ENCODE peak calls at places on chromosome 18, in seven cellular contexts. U, Y, W, T, E, C and M are unnamed samples.

GRCh38 chr18:79797518-79798345 is at the start of gene KCNG2:
- DNase-seq in E (no peak), W (no peak), Y (no peak), T (peak; percentile 39), U (peak; percentile 87), C (no peak), M (no peak)

GRCh38 chr18:39776766-39777165 is 2178.3 kb upstream of the PIK3C3 start:
- DNase-seq in T (no peak), Y (no peak), C (no peak), E (no peak), U (no peak), W (no peak), M (no peak)

GRCh38 chr18:39994521-39994920 is 1960.5 kb upstream of the PIK3C3 start:
- DNase-seq in Y (no peak), U (no peak), E (no peak), C (no peak), W (no peak), T (no peak), M (no peak)

GRCh38 chr18:31325051-31325450 is 7.1 kb downstream of the DSG1 start:
- DNase-seq in Y (no peak), W (peak; percentile 78), U (no peak), C (no peak), T (no peak), E (no peak), M (no peak)

GRCh38 chr18:66316708-66317107 is 287.2 kb downstream of the CDH19 start:
- DNase-seq in E (no peak), Y (no peak), C (no peak), U (no peak), T (no peak), W (no peak), M (no peak)

GRCh38 chr18:22550861-22551260 is 133.1 kb upstream of the CTAGE1 start:
- DNase-seq in T (no peak), Y (no peak), W (no peak), U (no peak), C (no peak), E (no peak), M (no peak)

GRCh38 chr18:34760444-34760843 is 50.3 kb downstream of the DTNA start:
- DNase-seq in U (no peak), T (peak; percentile 65), Y (no peak), W (no peak), E (no peak), C (no peak), M (no peak)

GRCh38 chr18:79912409-79912991 is 39.0 kb downstream of the SLC66A2 start:
- DNase-seq in Y (no peak), C (peak; percentile 78), T (no peak), U (peak; percentile 82), E (no peak), W (no peak), M (peak; percentile 52)

GRCh38 chr18:9531791-9532410 is 56.6 kb downstream of the RALBP1 start:
- DNase-seq in Y (no peak), E (no peak), T (no peak), U (no peak), W (no peak), C (no peak), M (no peak)

GRCh38 chr18:62187543-62188378 is 706 bp downstream of the RELCH start:
- DNase-seq in Y (peak; percentile 34), T (no peak), U (no peak), C (no peak), E (peak; percentile 10), W (peak; percentile 36), M (peak; percentile 66)

GRCh38 chr18:75090336-75090735 is 118.6 kb downstream of the PTGR3 start:
- DNase-seq in Y (no peak), W (no peak), U (no peak), T (no peak), E (no peak), C (no peak), M (no peak)

GRCh38 chr18:44771957-44772917 is 91.5 kb downstream of the SETBP1 start:
- DNase-seq in W (no peak), U (no peak), C (no peak), T (no peak), Y (no peak), E (no peak), M (peak; percentile 61)

GRCh38 chr18:68991281-68991680 is 193.4 kb downstream of the CCDC102B start:
- DNase-seq in U (no peak), W (no peak), C (no peak), Y (no peak), E (no peak), T (no peak), M (no peak)

GRCh38 chr18:13446024-13446423 is 227.5 kb downstream of the LDLRAD4 start:
- DNase-seq in Y (no peak), E (no peak), T (no peak), W (no peak), C (no peak), U (no peak), M (no peak)

GRCh38 chr18:59208602-59209001 is 11.4 kb upstream of the GRP start:
- DNase-seq in W (no peak), E (no peak), Y (no peak), T (no peak), C (no peak), U (no peak), M (no peak)

GRCh38 chr18:27185025-27185763 is at the start of gene CHST9:
- DNase-seq in C (no peak), W (no peak), U (peak; percentile 73), E (no peak), Y (peak; percentile 68), T (peak; percentile 53), M (peak; percentile 77)

GRCh38 chr18:62728254-62728653 is 12.9 kb downstream of the PHLPP1 start:
- DNase-seq in Y (no peak), E (no peak), U (no peak), C (no peak), T (no peak), W (no peak), M (no peak)

GRCh38 chr18:79211844-79212243 is 142.7 kb downstream of the ATP9B start:
- DNase-seq in T (no peak), E (no peak), C (no peak), Y (no peak), W (no peak), U (no peak), M (no peak)

GRCh38 chr18:58091099-58091611 is 47.1 kb downstream of the NEDD4L start:
- DNase-seq in E (no peak), T (no peak), Y (peak; percentile 71), W (no peak), C (no peak), U (no peak), M (no peak)

GRCh38 chr18:58161659-58162058 is 117.6 kb downstream of the NEDD4L start:
- DNase-seq in T (no peak), E (peak; percentile 50), Y (peak; percentile 39), C (no peak), W (no peak), U (no peak), M (no peak)

GRCh38 chr18:50632895-50633515 is 73.1 kb downstream of the MAPK4 start:
- DNase-seq in W (no peak), E (no peak), Y (no peak), T (no peak), U (no peak), C (no peak), M (no peak)

GRCh38 chr18:50630895-50631294 is 71.0 kb downstream of the MAPK4 start:
- DNase-seq in U (no peak), C (no peak), Y (no peak), T (no peak), W (no peak), E (no peak), M (no peak)

GRCh38 chr18:50629148-50629631 is 69.3 kb downstream of the MAPK4 start:
- DNase-seq in U (no peak), W (no peak), T (no peak), E (no peak), Y (no peak), C (no peak), M (no peak)

GRCh38 chr18:50633992-50634391 is 74.1 kb downstream of the MAPK4 start:
- DNase-seq in W (no peak), C (no peak), Y (no peak), E (no peak), T (no peak), U (no peak), M (no peak)

GRCh38 chr18:50631831-50632285 is 72.0 kb downstream of the MAPK4 start:
- DNase-seq in U (no peak), Y (no peak), E (no peak), W (no peak), T (no peak), C (no peak), M (no peak)
- TF ChIP-seq POLR2A in U (no peak), Y (no peak), E (no peak), W (no peak), T (no peak), C (no peak), M (no peak)

GRCh38 chr18:55455938-55456337 is 132.1 kb downstream of the TCF4 start:
- DNase-seq in T (no peak), U (no peak), W (no peak), Y (no peak), C (no peak), E (no peak), M (no peak)
- H3K36me3 ChIP-seq in T (peaks cover 13% of the 10 kb centered on the region), U (no peaks in the 10 kb centered on the region), W (peaks cover 4% of the 10 kb centered on the region), Y (no peaks in the 10 kb centered on the region), C (peaks cover 8% of the 10 kb centered on the region), E (peaks cover 3% of the 10 kb centered on the region), M (no peaks in the 10 kb centered on the region)

GRCh38 chr18:76518073-76518472 is 23.0 kb upstream of the ZNF516 start:
- DNase-seq in W (peak; percentile 14), U (no peak), C (no peak), T (no peak), E (no peak), Y (no peak), M (no peak)
- H3K4me3 ChIP-seq in W (peak overlapping the region; percentile 13), U (peak overlapping the region; percentile 26), C (peak overlapping the region; percentile 40), T (peak overlapping the region; percentile 26), E (no peak overlapping the region), Y (no peak overlapping the region), M (peak overlapping the region; percentile 16)

GRCh38 chr18:5294618-5295230 is 802 bp downstream of the ZBTB14 start:
- DNase-seq in W (peak; percentile 63), C (peak; percentile 84), E (peak; percentile 13), U (peak; percentile 95), T (peak; percentile 77), Y (no peak), M (peak; percentile 72)
- TF ChIP-seq POLR2A in W (no peak), C (no peak), E (peak; percentile 47), U (no peak), T (peak; percentile 19), Y (peak; percentile 79), M (no peak)

GRCh38 chr18:71239111-71239624 is 950.3 kb downstream of the SOCS6 start:
- DNase-seq in E (no peak), T (no peak), W (no peak), Y (no peak), U (no peak), C (no peak), M (no peak)

GRCh38 chr18:71237636-71238035 is 948.8 kb downstream of the SOCS6 start:
- DNase-seq in C (no peak), E (no peak), T (no peak), W (no peak), U (no peak), Y (no peak), M (no peak)

DNA sequence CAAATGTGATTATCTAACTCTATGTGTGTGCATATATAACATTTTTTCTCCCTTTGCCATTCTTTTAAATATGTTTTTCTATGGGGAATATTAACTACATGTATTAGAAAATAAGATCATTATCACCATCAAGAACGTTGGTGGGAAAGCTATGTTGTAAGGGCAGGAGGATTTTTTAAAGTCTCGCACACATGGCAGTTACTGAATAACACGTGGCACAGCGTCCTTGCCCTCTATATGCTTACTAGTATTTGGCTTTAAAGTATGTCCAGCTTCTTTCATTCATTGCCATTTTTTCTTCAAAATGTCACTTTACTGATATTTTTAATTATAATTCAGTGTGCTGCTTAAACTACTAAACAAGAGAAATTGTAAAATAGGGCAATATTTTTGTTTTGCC is 944.3 kb downstream of the SOCS6 start:
- DNase-seq in W (no peak), U (no peak), Y (no peak), T (no peak), C (no peak), E (no peak), M (no peak)
- H3K36me3 ChIP-seq in W (no peaks in the 10 kb centered on the region), U (no peaks in the 10 kb centered on the region), Y (no peaks in the 10 kb centered on the region), T (no peaks in the 10 kb centered on the region), C (no peaks in the 10 kb centered on the region), E (no peaks in the 10 kb centered on the region), M (no peaks in the 10 kb centered on the region)